ENCODE peak calls at places on chromosome 5, in five cellular contexts. J is hepatocyte, Q is stromal cell of bone marrow, D is GM12892, O is IMR-90. Y is an unnamed sample.

GRCh38 chr5:173457482-173457881 is 129.3 kb upstream of the STC2 start:
- DNase-seq in D (no peak), J (no peak), Q (no peak), O (no peak), Y (no peak)

GRCh38 chr5:169628891-169629290 is 8.2 kb upstream of the DOCK2 start:
- DNase-seq in O (peak), D (no peak), J (no peak), Q (peak), Y (no peak)

GRCh38 chr5:115545065-115545882 is 699 bp upstream of the FEM1C start:
- DNase-seq in J (no peak), Q (peak), O (peak), D (no peak), Y (no peak)

GRCh38 chr5:1550287-1551076 is 26.7 kb upstream of the LPCAT1 start:
- DNase-seq in D (no peak), Q (no peak), O (no peak), J (no peak), Y (no peak)

GRCh38 chr5:10432059-10433008 is 9.3 kb upstream of the ROPN1L start:
- DNase-seq in J (no peak), D (no peak), Q (no peak), O (no peak), Y (no peak)

GRCh38 chr5:180348316-180348715 is 4.8 kb downstream of the GFPT2 start:
- DNase-seq in J (no peak), Q (no peak), O (no peak), D (no peak), Y (no peak)

GRCh38 chr5:108255468-108255867 is 126.4 kb downstream of the FBXL17 start:
- DNase-seq in J (no peak), D (no peak), Q (no peak), O (no peak), Y (no peak)

GRCh38 chr5:57128325-57128724 is 45.5 kb upstream of the GPBP1 start:
- DNase-seq in Q (no peak), O (no peak), J (peak), D (no peak), Y (no peak)

GRCh38 chr5:40976836-40977235 is 67.5 kb downstream of the C7 start:
- DNase-seq in D (no peak), Q (no peak), J (no peak), O (no peak), Y (no peak)

GRCh38 chr5:179280095-179280490 is 65.2 kb downstream of the ADAMTS2 start:
- DNase-seq in O (no peak), Q (no peak), J (no peak), D (no peak), Y (no peak)

GRCh38 chr5:117945261-117945660 is 1043.1 kb downstream of the DTWD2 start:
- DNase-seq in Q (no peak), O (no peak), D (no peak), J (no peak), Y (no peak)